ENCODE peak calls at places on chromosomes 6 and 20, in seven cellular contexts. Y, Z, C, P, R, A and H are unnamed samples.

GRCh38 chr6:138386897-138387296 is 9.2 kb downstream of the SMIM28 start:
- DNase-seq in Y (no peak), Z (no peak), C (no peak), P (no peak), R (no peak), A (no peak), H (peak)

GRCh38 chr6:127606131-127606562 is 29.2 kb downstream of the C6orf58 start:
- DNase-seq in Y (peak), Z (peak), C (peak), P (peak), R (peak), A (peak), H (peak)

GRCh38 chr6:151004415-151005024 is 139.0 kb downstream of the MTHFD1L start:
- DNase-seq in Y (peak), Z (no peak), C (no peak), P (no peak), R (no peak), A (peak), H (peak)

GRCh38 chr6:1895721-1896120 is 286.0 kb downstream of the FOXC1 start:
- DNase-seq in Y (peak), Z (no peak), C (no peak), P (no peak), R (no peak), A (no peak), H (no peak)

GRCh38 chr6:139983555-139984276 is 609.3 kb upstream of the CITED2 start:
- DNase-seq in Y (peak), Z (no peak), C (no peak), P (no peak), R (no peak), A (peak), H (peak)

GRCh38 chr6:90938116-90938515 is 351.2 kb upstream of the MAP3K7 start:
- DNase-seq in Y (no peak), Z (no peak), C (no peak), P (no peak), R (no peak), A (peak), H (peak)

GRCh38 chr6:156028310-156029131 is 572.9 kb upstream of the NOX3 start:
- DNase-seq in Y (no peak), Z (no peak), C (no peak), P (no peak), R (no peak), A (peak), H (no peak)

GRCh38 chr6:131061771-131062160 is 1.3 kb downstream of the EPB41L2 start:
- DNase-seq in Y (no peak), Z (no peak), C (no peak), P (no peak), R (no peak), A (peak), H (no peak)

GRCh38 chr6:159463440-159463839 is 229.6 kb downstream of the SOD2 start:
- DNase-seq in Y (peak), Z (no peak), C (no peak), P (no peak), R (peak), A (no peak), H (peak)

GRCh38 chr20:41411458-41411857 is 44.8 kb upstream of the EMILIN3 start:
- DNase-seq in Y (peak), Z (no peak), C (no peak), P (no peak), R (no peak), A (peak), H (no peak)

GRCh38 chr6:111829581-111829980 is 43.7 kb downstream of the FYN start:
- DNase-seq in Y (no peak), Z (no peak), C (no peak), P (no peak), R (no peak), A (no peak), H (peak)

GRCh38 chr6:15485875-15486274 is 177.0 kb downstream of the DTNBP1 start:
- DNase-seq in Y (no peak), Z (no peak), C (no peak), P (no peak), R (no peak), A (no peak), H (peak)

GRCh38 chr20:59835448-59836395 is 97.7 kb downstream of the SYCP2 start:
- DNase-seq in Y (peak), Z (peak), C (peak), P (peak), R (peak), A (no peak), H (no peak)

GRCh38 chr20:341682-342081 is 5.2 kb upstream of the NRSN2 start:
- DNase-seq in Y (peak), Z (no peak), C (no peak), P (no peak), R (peak), A (peak), H (peak)

GRCh38 chr6:135096403-135097130 is 41.9 kb upstream of the HBS1L start:
- DNase-seq in Y (no peak), Z (no peak), C (no peak), P (no peak), R (no peak), A (no peak), H (no peak)

GRCh38 chr6:10824297-10824696 is 14.0 kb downstream of the MAK start:
- DNase-seq in Y (no peak), Z (no peak), C (no peak), P (no peak), R (no peak), A (no peak), H (no peak)
- H2AK5ac ChIP-seq in Y (no peak), Z (no peak), C (no peak), P (no peak), R (no peak), A (no peak), H (no peak)

DNA sequence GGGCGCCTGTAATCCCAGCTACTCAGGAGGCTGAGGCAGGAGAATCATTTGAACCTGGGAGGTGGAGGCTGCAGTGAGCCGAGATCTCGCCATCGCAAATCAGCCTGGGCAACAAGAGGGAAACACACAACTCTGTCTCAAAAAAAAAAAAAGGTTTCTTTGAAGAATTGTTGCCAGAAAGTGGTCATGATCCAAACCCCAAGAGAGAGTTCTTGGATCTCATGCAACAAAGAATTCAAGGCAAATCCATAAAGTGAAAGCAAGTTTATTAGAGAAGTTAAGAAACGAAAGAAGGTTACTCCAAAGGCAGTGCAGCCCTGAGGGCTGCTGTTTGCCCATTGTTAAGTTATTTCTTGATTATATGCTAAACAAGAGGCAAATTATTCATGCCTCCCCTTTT is 14.5 kb upstream of the KIFC1 start:
- DNase-seq in Y (no peak), Z (no peak), C (no peak), P (no peak), R (no peak), A (no peak), H (no peak)
- H2AK5ac ChIP-seq in Y (no peak), Z (no peak), C (no peak), P (no peak), R (no peak), A (no peak), H (no peak)

GRCh38 chr20:63953764-63954429 is 2.3 kb downstream of the UCKL1 start:
- DNase-seq in Y (no peak), Z (no peak), C (no peak), P (no peak), R (no peak), A (no peak), H (no peak)
- H2AK5ac ChIP-seq in Y (no peak), Z (no peak), C (no peak), P (peak), R (no peak), A (no peak), H (no peak)

GRCh38 chr6:126367849-126368248 is 27.9 kb downstream of the CENPW start:
- DNase-seq in Y (no peak), Z (no peak), C (no peak), P (no peak), R (no peak), A (no peak), H (no peak)
- H2AK5ac ChIP-seq in Y (no peak), Z (no peak), C (no peak), P (no peak), R (no peak), A (no peak), H (no peak)

DNA sequence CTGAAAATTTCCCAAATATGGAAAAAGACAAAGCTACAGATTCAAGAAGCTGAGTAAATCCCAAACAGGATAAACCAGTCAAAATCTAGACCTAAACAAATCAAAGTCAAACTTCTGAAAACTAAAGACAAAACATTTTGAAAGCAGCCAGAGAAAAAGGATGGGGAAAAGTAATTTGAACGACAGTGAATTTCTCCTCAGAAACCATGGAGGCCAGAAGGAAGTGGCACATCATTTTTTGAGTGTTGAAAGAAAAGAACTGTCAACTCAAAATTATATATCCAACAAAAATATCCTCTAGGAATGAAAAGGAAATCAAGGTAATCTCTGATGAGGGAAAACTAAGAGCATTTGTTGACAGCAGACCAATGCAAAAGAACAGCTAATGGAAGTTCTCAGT is 6.8 kb downstream of the RAB23 start:
- DNase-seq in Y (no peak), Z (no peak), C (no peak), P (no peak), R (no peak), A (no peak), H (no peak)
- H2AK5ac ChIP-seq in Y (no peak), Z (no peak), C (no peak), P (no peak), R (no peak), A (no peak), H (no peak)

GRCh38 chr6:152155792-152156191 is 348.3 kb downstream of the ESR1 start:
- DNase-seq in Y (no peak), Z (no peak), C (no peak), P (no peak), R (no peak), A (no peak), H (no peak)
- H2AK5ac ChIP-seq in Y (no peak), Z (no peak), C (no peak), P (no peak), R (no peak), A (no peak), H (no peak)

GRCh38 chr20:3471397-3472021 is 691 bp downstream of the ATRN start:
- DNase-seq in Y (no peak), Z (no peak), C (no peak), P (no peak), R (no peak), A (peak), H (no peak)
- H2AK5ac ChIP-seq in Y (no peak), Z (peak), C (no peak), P (no peak), R (no peak), A (no peak), H (no peak)

DNA sequence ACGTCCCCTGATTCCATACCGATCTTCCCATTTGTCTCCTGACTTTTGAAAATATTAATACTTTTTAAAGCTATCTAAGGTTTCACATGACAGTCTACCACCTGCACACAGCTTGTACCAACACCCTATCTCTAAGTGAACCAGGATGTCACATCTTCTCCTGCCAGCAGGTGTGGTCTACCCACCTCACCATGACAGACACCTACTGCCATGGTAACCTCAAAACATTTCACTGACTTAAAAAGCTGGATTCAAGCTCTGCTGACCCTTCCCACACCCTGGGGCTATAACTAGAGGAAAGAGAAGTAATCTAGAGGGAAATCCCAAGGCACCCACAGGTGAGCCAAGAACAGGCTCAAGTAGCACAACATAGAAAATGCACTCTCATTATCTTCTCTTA is 1.2 kb downstream of the SLC17A3 start:
- DNase-seq in Y (no peak), Z (no peak), C (no peak), P (no peak), R (peak), A (no peak), H (peak)
- H2AK5ac ChIP-seq in Y (no peak), Z (no peak), C (no peak), P (no peak), R (no peak), A (peak), H (no peak)